ENCODE peak calls at places on chromosomes 2 and 18, in four cellular contexts. L is stomach, F is cardiac fibroblast, W is sigmoid colon. X is an unnamed sample.

GRCh38 chr2:226910384-226910783 is 74.5 kb downstream of the RHBDD1 start:
- DNase-seq in L (no peak), F (no peak), W (no peak), X (no peak)

GRCh38 chr18:36350839-36351474 is 53.4 kb downstream of the FHOD3 start:
- DNase-seq in L (no peak), F (no peak), W (no peak), X (no peak)

GRCh38 chr2:163717474-163717873 is 18.3 kb downstream of the FIGN start:
- DNase-seq in L (no peak), F (no peak), W (no peak), X (no peak)

GRCh38 chr18:44777429-44778192 is 96.9 kb downstream of the SETBP1 start:
- DNase-seq in L (no peak), F (no peak), W (no peak), X (no peak)

GRCh38 chr18:61637319-61637718 is 255.5 kb downstream of the RNF152 start:
- DNase-seq in L (peak; percentile 83), F (no peak), W (no peak), X (no peak)

GRCh38 chr18:24695168-24695567 is 234.7 kb downstream of the HRH4 start:
- DNase-seq in L (no peak), F (no peak), W (no peak), X (no peak)

GRCh38 chr2:69779258-69779989 is 37.5 kb downstream of the ANXA4 start:
- DNase-seq in L (no peak), F (peak; percentile 18), W (no peak), X (no peak)

GRCh38 chr2:120315367-120316033 is 30.4 kb upstream of the INHBB start:
- DNase-seq in L (no peak), F (no peak), W (no peak), X (no peak)

GRCh38 chr2:156405586-156405985 is 30.6 kb upstream of the GPD2 start:
- DNase-seq in L (no peak), F (peak; percentile 56), W (peak; percentile 71), X (no peak)

GRCh38 chr18:32930695-32931301 is 158.0 kb upstream of the KLHL14 start:
- DNase-seq in L (no peak), F (peak; percentile 67), W (no peak), X (peak; percentile 70)

GRCh38 chr2:54634564-54635511 is 88.6 kb upstream of the EML6 start:
- DNase-seq in L (no peak), F (peak; percentile 97), W (peak; percentile 84), X (peak; percentile 86)

GRCh38 chr2:232687382-232688160 is 9.6 kb upstream of the GIGYF2 start:
- DNase-seq in L (no peak), F (no peak), W (no peak), X (no peak)

GRCh38 chr2:127649684-127650040 is 3.7 kb downstream of the GPR17 start:
- DNase-seq in L (peak; percentile 85), F (peak; percentile 90), W (peak; percentile 94), X (peak; percentile 75)

GRCh38 chr2:187718092-187718491 is 163.9 kb upstream of the TFPI start:
- DNase-seq in L (no peak), F (no peak), W (no peak), X (no peak)

GRCh38 chr2:38690499-38691420 is 24.8 kb downstream of the GALM start:
- DNase-seq in L (no peak), F (peak; percentile 92), W (no peak), X (peak; percentile 90)

GRCh38 chr18:63339920-63340484 is 20.4 kb upstream of the BCL2 start:
- DNase-seq in L (no peak), F (peak; percentile 56), W (no peak), X (peak; percentile 40)

GRCh38 chr18:76823574-76823973 is 1.2 kb downstream of the ZNF236 start:
- DNase-seq in L (no peak), F (no peak), W (peak; percentile 65), X (peak; percentile 23)

GRCh38 chr2:110166246-110166645 is 38.6 kb downstream of the NPHP1 start:
- DNase-seq in L (no peak), F (peak; percentile 25), W (no peak), X (peak; percentile 24)

GRCh38 chr2:1024981-1025380 is 74.3 kb downstream of the SNTG2 start:
- DNase-seq in L (no peak), F (peak; percentile 65), W (no peak), X (peak; percentile 54)

GRCh38 chr18:9716780-9717563 is 8.9 kb downstream of the RAB31 start:
- DNase-seq in L (no peak), F (no peak), W (peak; percentile 8), X (no peak)

GRCh38 chr2:60818272-60818671 is 62.2 kb downstream of the PAPOLG start:
- DNase-seq in L (no peak), F (peak; percentile 28), W (no peak), X (no peak)

GRCh38 chr18:23798824-23799223 is 109.6 kb downstream of the LAMA3 start:
- DNase-seq in L (no peak), F (no peak), W (no peak), X (no peak)

GRCh38 chr2:37379881-37380296 is 35.5 kb downstream of the QPCT start:
- DNase-seq in L (no peak), F (no peak), W (no peak), X (peak; percentile 17)

GRCh38 chr18:9242987-9243386 is 91.6 kb upstream of the TWSG1 start:
- DNase-seq in L (no peak), F (no peak), W (no peak), X (no peak)

GRCh38 chr2:40304340-40304739 is 147.6 kb downstream of the SLC8A1 start:
- DNase-seq in L (no peak), F (no peak), W (no peak), X (peak; percentile 26)

GRCh38 chr18:50507120-50507590 is 52.7 kb upstream of the MAPK4 start:
- DNase-seq in L (peak; percentile 48), F (peak; percentile 19), W (peak; percentile 72), X (no peak)

GRCh38 chr18:65754121-65754520 is 3.3 kb downstream of the CDH7 start:
- DNase-seq in L (no peak), F (no peak), W (no peak), X (peak; percentile 72)

GRCh38 chr2:167752734-167753133 is 494.7 kb downstream of the STK39 start:
- DNase-seq in L (no peak), F (no peak), W (no peak), X (no peak)

GRCh38 chr2:157751462-157752058 is 122.9 kb upstream of the ACVR1C start:
- DNase-seq in L (no peak), F (peak; percentile 29), W (no peak), X (peak; percentile 79)

GRCh38 chr18:37261988-37262387 is 303.6 kb downstream of the CELF4 start:
- DNase-seq in L (no peak), F (no peak), W (no peak), X (no peak)

GRCh38 chr18:74556166-74556565 is 21.9 kb downstream of the CNDP1 start:
- DNase-seq in L (no peak), F (no peak), W (no peak), X (no peak)

GRCh38 chr2:23512778-23513177 is 127.8 kb downstream of the KLHL29 start:
- DNase-seq in L (no peak), F (no peak), W (no peak), X (no peak)

GRCh38 chr2:23513245-23513880 is 128.4 kb downstream of the KLHL29 start:
- DNase-seq in L (no peak), F (no peak), W (peak; percentile 81), X (no peak)

GRCh38 chr2:23516546-23517256 is 131.7 kb downstream of the KLHL29 start:
- DNase-seq in L (no peak), F (no peak), W (no peak), X (no peak)

GRCh38 chr2:23510471-23510870 is 125.5 kb downstream of the KLHL29 start:
- DNase-seq in L (no peak), F (no peak), W (no peak), X (no peak)

GRCh38 chr2:23513881-23514793 is 129.2 kb downstream of the KLHL29 start:
- DNase-seq in L (no peak), F (no peak), W (peak; percentile 86), X (no peak)
- H3K4me3 ChIP-seq in L (no peak overlapping the region), F (no peak overlapping the region), W (peak overlapping the region; percentile 35), X (no peak overlapping the region)

GRCh38 chr2:191835539-191836350 is 11.1 kb downstream of the CAVIN2 start:
- DNase-seq in L (no peak), F (peak; percentile 56), W (no peak), X (peak; percentile 19)
- TF ChIP-seq CTCF in L (no peak), F (no peak), W (no peak), X (no peak)

DNA sequence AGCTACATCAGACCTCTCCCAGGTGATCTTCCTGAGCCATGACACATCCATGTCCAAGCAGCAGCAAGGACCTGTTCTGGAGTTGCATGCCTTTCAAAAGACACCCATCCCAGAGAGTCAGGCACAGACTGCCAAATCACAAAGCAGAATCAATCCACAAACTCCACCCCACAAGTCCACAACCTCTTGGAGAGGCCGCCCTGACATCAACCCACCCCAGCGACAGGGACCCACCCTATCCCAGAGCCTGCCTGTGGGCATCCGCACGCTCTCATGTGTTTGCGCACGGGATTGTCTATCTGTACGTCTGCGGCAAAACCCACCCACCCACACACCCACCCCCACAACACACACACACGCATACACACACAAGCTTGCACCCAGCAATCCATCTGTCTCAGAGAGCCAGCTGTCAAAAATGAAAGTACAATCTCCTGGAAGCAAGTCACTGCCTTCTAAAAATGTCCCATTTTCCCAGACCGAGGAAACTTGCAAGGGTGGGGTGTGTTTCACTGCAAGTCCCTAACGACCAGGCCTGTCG is 11.9 kb downstream of the SMAD7 start:
- DNase-seq in L (no peak), F (no peak), W (no peak), X (no peak)
- H3K4me3 ChIP-seq in L (peak overlapping the region; percentile 21), F (no peak overlapping the region), W (peak overlapping the region; percentile 30), X (no peak overlapping the region)

DNA sequence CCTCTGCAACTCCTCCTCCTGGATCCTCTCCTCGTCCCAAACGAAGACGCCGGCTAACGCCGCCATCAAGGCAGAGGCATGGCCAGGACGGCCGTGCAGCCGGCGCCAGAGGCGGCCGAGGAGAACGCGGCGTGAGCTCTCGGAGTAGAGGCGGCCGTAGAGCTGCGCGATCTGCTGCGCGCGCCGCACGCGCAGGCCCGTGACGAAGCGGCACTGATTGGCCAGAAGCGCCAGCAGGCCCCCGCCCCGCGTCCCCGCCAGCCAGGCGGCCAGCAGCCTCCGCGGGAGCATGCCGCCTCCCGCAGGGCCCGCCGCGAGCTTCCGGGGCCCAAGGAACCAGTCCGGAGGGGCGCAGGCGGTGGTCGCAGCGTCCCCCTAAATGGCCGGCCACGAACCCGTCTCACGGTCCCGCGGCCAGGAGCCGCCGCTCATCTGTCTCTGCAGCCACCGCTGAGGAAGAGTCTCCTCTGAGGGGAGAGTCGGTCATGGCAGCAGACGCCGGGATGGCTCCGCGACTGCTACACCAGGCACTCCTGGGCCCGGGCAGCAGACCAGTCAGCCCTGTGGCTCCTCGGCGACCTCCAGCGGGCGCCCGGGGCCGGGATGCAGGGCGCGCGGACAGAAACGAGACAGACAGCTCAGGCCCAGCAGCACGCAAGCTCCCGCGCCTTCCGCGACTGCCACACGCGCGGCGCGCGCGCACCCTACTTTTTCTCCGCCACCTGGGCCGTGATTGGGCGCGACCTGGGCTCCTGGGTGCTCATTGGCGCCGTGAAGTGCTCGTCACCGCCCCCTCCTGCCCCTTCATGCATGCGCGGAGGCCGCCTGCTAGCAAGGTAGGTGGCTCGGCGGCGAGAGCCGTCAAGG is at the start of gene STARD7:
- DNase-seq in L (peak; percentile 100), F (peak; percentile 98), W (peak; percentile 99), X (peak; percentile 98)
- TF ChIP-seq CTCF in L (no peak), F (no peak), W (no peak), X (peak; percentile 6)

DNA sequence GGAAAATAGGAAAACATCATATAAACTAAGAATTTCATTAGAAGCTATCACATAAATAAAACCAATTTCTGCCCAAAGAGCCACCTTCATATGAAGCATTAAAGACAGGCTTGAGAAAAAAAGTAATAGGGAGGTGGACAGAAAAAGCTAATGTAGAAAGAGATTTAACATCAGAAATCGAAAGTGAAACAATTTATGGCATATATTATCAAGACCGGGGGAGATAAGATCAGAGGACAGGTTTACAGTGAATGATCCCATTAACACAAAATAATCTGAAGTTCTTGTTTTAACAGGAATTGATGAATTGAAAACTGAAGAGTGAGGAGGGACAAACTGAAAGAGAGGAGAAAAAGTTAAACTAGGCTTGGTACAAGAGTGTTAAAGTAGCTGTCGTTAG is 786.3 kb upstream of the FSHR start:
- DNase-seq in L (no peak), F (no peak), W (no peak), X (no peak)
- H3K4me3 ChIP-seq in L (peak overlapping the region; percentile 34), F (no peak overlapping the region), W (peak overlapping the region; percentile 25), X (no peak overlapping the region)

X was measured in astrocyte of the spinal cord.